ENCODE peak calls at places on chromosomes 11 and 22, in eight cellular contexts. One of them, this sample, is unnamed.

GRCh38 chr11:494761-495536 is 12.1 kb downstream of the RNH1 start:
- DNase-seq in coronary artery: no peak
- DNase-seq in psoas muscle: peak
- DNase-seq in lower lobe of right lung: no peak
- DNase-seq in HFF-Myc: no peak
- DNase-seq in chondrocyte: no peak
- DNase-seq in mesothelial cell of epicardium: no peak
- DNase-seq in tibial artery: no peak
- DNase-seq in this sample: no peak

GRCh38 chr11:124538019-124538418 is 5.4 kb downstream of the OR8B12 start:
- DNase-seq in coronary artery: no peak
- DNase-seq in psoas muscle: no peak
- DNase-seq in lower lobe of right lung: no peak
- DNase-seq in HFF-Myc: no peak
- DNase-seq in chondrocyte: no peak
- DNase-seq in mesothelial cell of epicardium: no peak
- DNase-seq in tibial artery: peak
- DNase-seq in this sample: no peak

GRCh38 chr22:46192210-46192993 is 42.1 kb downstream of the PPARA start:
- DNase-seq in coronary artery: no peak
- DNase-seq in psoas muscle: no peak
- DNase-seq in lower lobe of right lung: no peak
- DNase-seq in HFF-Myc: no peak
- DNase-seq in chondrocyte: no peak
- DNase-seq in mesothelial cell of epicardium: no peak
- DNase-seq in tibial artery: no peak
- DNase-seq in this sample: no peak

GRCh38 chr11:62190011-62190410 is at the start of gene SCGB1D1:
- DNase-seq in coronary artery: no peak
- DNase-seq in psoas muscle: no peak
- DNase-seq in lower lobe of right lung: no peak
- DNase-seq in HFF-Myc: no peak
- DNase-seq in chondrocyte: no peak
- DNase-seq in mesothelial cell of epicardium: no peak
- DNase-seq in tibial artery: no peak
- DNase-seq in this sample: no peak

GRCh38 chr22:29267462-29267857 is 321 bp downstream of the RHBDD3 start:
- DNase-seq in coronary artery: no peak
- DNase-seq in psoas muscle: no peak
- DNase-seq in lower lobe of right lung: no peak
- DNase-seq in HFF-Myc: no peak
- DNase-seq in chondrocyte: no peak
- DNase-seq in mesothelial cell of epicardium: no peak
- DNase-seq in tibial artery: no peak
- DNase-seq in this sample: no peak

GRCh38 chr11:2577071-2578005 is 122.5 kb downstream of the KCNQ1OT1 start:
- DNase-seq in coronary artery: peak
- DNase-seq in psoas muscle: peak
- DNase-seq in lower lobe of right lung: peak
- DNase-seq in HFF-Myc: no peak
- DNase-seq in chondrocyte: peak
- DNase-seq in mesothelial cell of epicardium: peak
- DNase-seq in tibial artery: peak
- DNase-seq in this sample: no peak

GRCh38 chr11:61071880-61072279 is 30.4 kb upstream of the CD5 start:
- DNase-seq in coronary artery: no peak
- DNase-seq in psoas muscle: no peak
- DNase-seq in lower lobe of right lung: no peak
- DNase-seq in HFF-Myc: no peak
- DNase-seq in chondrocyte: no peak
- DNase-seq in mesothelial cell of epicardium: no peak
- DNase-seq in tibial artery: no peak
- DNase-seq in this sample: no peak

GRCh38 chr11:132072880-132073213 is 702.4 kb downstream of the NTM start:
- DNase-seq in coronary artery: no peak
- DNase-seq in psoas muscle: no peak
- DNase-seq in lower lobe of right lung: no peak
- DNase-seq in HFF-Myc: no peak
- DNase-seq in chondrocyte: no peak
- DNase-seq in mesothelial cell of epicardium: no peak
- DNase-seq in tibial artery: no peak
- DNase-seq in this sample: no peak

GRCh38 chr22:23117890-23118646 is 23.7 kb downstream of the RSPH14 start:
- DNase-seq in coronary artery: no peak
- DNase-seq in psoas muscle: peak
- DNase-seq in lower lobe of right lung: no peak
- DNase-seq in HFF-Myc: no peak
- DNase-seq in chondrocyte: no peak
- DNase-seq in mesothelial cell of epicardium: no peak
- DNase-seq in tibial artery: no peak
- DNase-seq in this sample: no peak

GRCh38 chr22:34998921-34999320 is 67.0 kb upstream of the ISX start:
- DNase-seq in coronary artery: no peak
- DNase-seq in psoas muscle: no peak
- DNase-seq in lower lobe of right lung: no peak
- DNase-seq in HFF-Myc: no peak
- DNase-seq in chondrocyte: no peak
- DNase-seq in mesothelial cell of epicardium: no peak
- DNase-seq in tibial artery: no peak
- DNase-seq in this sample: no peak

GRCh38 chr11:103622296-103622695 is 414.1 kb upstream of the DDI1 start:
- DNase-seq in coronary artery: no peak
- DNase-seq in psoas muscle: no peak
- DNase-seq in lower lobe of right lung: no peak
- DNase-seq in HFF-Myc: no peak
- DNase-seq in chondrocyte: no peak
- DNase-seq in mesothelial cell of epicardium: no peak
- DNase-seq in tibial artery: no peak
- DNase-seq in this sample: no peak

GRCh38 chr11:1225386-1226225 is 2.7 kb downstream of the MUC5B start:
- DNase-seq in coronary artery: no peak
- DNase-seq in psoas muscle: peak
- DNase-seq in lower lobe of right lung: peak
- DNase-seq in HFF-Myc: no peak
- DNase-seq in chondrocyte: peak
- DNase-seq in mesothelial cell of epicardium: peak
- DNase-seq in tibial artery: no peak
- DNase-seq in this sample: no peak

GRCh38 chr22:21984793-21985192 is 2.2 kb upstream of the TOP3B start:
- DNase-seq in coronary artery: no peak
- DNase-seq in psoas muscle: no peak
- DNase-seq in lower lobe of right lung: no peak
- DNase-seq in HFF-Myc: no peak
- DNase-seq in chondrocyte: no peak
- DNase-seq in mesothelial cell of epicardium: no peak
- DNase-seq in tibial artery: no peak
- DNase-seq in this sample: no peak
- TF ChIP-seq CTCF in coronary artery: no peak
- TF ChIP-seq CTCF in psoas muscle: no peak
- TF ChIP-seq CTCF in lower lobe of right lung: peak
- TF ChIP-seq CTCF in HFF-Myc: peak
- TF ChIP-seq CTCF in chondrocyte: peak
- TF ChIP-seq CTCF in mesothelial cell of epicardium: no peak
- TF ChIP-seq CTCF in tibial artery: no peak
- TF ChIP-seq CTCF in this sample: no peak

GRCh38 chr22:41725510-41726110 is 26.3 kb downstream of the MEI1 start:
- DNase-seq in coronary artery: no peak
- DNase-seq in psoas muscle: no peak
- DNase-seq in lower lobe of right lung: no peak
- DNase-seq in HFF-Myc: no peak
- DNase-seq in chondrocyte: no peak
- DNase-seq in mesothelial cell of epicardium: no peak
- DNase-seq in tibial artery: no peak
- DNase-seq in this sample: no peak

DNA sequence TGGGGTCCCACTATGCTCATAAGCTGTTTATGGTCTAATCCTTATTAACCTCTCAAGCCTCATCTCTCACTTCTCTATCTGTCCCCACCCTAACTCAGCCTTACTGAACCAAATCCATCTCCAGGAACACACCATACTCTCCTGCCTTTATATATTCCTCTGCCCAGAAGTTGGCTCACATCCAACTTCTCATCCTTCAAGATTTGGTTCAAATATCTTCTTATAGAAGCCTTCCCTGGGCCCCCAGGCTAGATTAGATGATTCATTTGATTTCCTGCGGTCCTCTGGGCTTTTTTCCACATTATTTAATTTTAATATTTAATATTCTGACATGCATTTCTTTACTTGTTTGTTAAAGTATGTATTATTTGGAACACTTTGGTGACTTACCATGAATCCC is 23.2 kb downstream of the MEI1 start:
- DNase-seq in coronary artery: no peak
- DNase-seq in psoas muscle: no peak
- DNase-seq in lower lobe of right lung: no peak
- DNase-seq in HFF-Myc: no peak
- DNase-seq in chondrocyte: no peak
- DNase-seq in mesothelial cell of epicardium: no peak
- DNase-seq in tibial artery: no peak
- DNase-seq in this sample: no peak
- TF ChIP-seq CTCF in coronary artery: no peak
- TF ChIP-seq CTCF in psoas muscle: no peak
- TF ChIP-seq CTCF in lower lobe of right lung: no peak
- TF ChIP-seq CTCF in HFF-Myc: no peak
- TF ChIP-seq CTCF in chondrocyte: no peak
- TF ChIP-seq CTCF in mesothelial cell of epicardium: no peak
- TF ChIP-seq CTCF in tibial artery: no peak
- TF ChIP-seq CTCF in this sample: no peak

DNA sequence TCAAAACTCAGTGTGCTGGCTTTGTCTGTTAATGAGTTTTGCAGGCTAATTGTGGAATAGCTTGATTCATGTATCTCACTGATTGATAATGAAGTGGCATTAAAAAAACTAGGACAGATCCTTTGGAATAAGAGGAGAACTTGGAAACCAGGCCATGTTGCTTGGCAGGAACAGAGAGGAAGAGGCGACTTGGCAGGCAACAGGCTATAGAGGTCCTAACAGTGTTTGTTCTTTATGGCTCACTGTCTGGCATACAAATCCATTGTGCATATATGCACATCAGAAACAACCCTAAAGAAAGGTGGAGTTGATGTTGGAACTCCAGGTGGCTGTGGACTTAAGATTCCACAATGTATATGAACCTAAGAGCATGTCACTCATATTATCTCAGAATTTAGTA is 17.5 kb upstream of the OR9I1 start:
- DNase-seq in coronary artery: no peak
- DNase-seq in psoas muscle: no peak
- DNase-seq in lower lobe of right lung: no peak
- DNase-seq in HFF-Myc: no peak
- DNase-seq in chondrocyte: no peak
- DNase-seq in mesothelial cell of epicardium: no peak
- DNase-seq in tibial artery: no peak
- DNase-seq in this sample: no peak
- TF ChIP-seq CTCF in coronary artery: no peak
- TF ChIP-seq CTCF in psoas muscle: no peak
- TF ChIP-seq CTCF in lower lobe of right lung: no peak
- TF ChIP-seq CTCF in HFF-Myc: no peak
- TF ChIP-seq CTCF in chondrocyte: no peak
- TF ChIP-seq CTCF in mesothelial cell of epicardium: no peak
- TF ChIP-seq CTCF in tibial artery: no peak
- TF ChIP-seq CTCF in this sample: no peak

GRCh38 chr11:64566042-64566914 is 24.7 kb upstream of the SLC22A12 start:
- DNase-seq in coronary artery: no peak
- DNase-seq in psoas muscle: no peak
- DNase-seq in lower lobe of right lung: peak
- DNase-seq in HFF-Myc: peak
- DNase-seq in chondrocyte: no peak
- DNase-seq in mesothelial cell of epicardium: peak
- DNase-seq in tibial artery: peak
- DNase-seq in this sample: peak

GRCh38 chr11:64564419-64564818 is 26.6 kb upstream of the SLC22A12 start:
- DNase-seq in coronary artery: no peak
- DNase-seq in psoas muscle: no peak
- DNase-seq in lower lobe of right lung: peak
- DNase-seq in HFF-Myc: no peak
- DNase-seq in chondrocyte: peak
- DNase-seq in mesothelial cell of epicardium: no peak
- DNase-seq in tibial artery: no peak
- DNase-seq in this sample: no peak

GRCh38 chr11:64566915-64567882 is 23.8 kb upstream of the SLC22A12 start:
- DNase-seq in coronary artery: no peak
- DNase-seq in psoas muscle: no peak
- DNase-seq in lower lobe of right lung: peak
- DNase-seq in HFF-Myc: no peak
- DNase-seq in chondrocyte: peak
- DNase-seq in mesothelial cell of epicardium: no peak
- DNase-seq in tibial artery: no peak
- DNase-seq in this sample: no peak

GRCh38 chr11:64563966-64564365 is 27.1 kb upstream of the SLC22A12 start:
- DNase-seq in coronary artery: no peak
- DNase-seq in psoas muscle: no peak
- DNase-seq in lower lobe of right lung: peak
- DNase-seq in HFF-Myc: no peak
- DNase-seq in chondrocyte: peak
- DNase-seq in mesothelial cell of epicardium: no peak
- DNase-seq in tibial artery: no peak
- DNase-seq in this sample: no peak

DNA sequence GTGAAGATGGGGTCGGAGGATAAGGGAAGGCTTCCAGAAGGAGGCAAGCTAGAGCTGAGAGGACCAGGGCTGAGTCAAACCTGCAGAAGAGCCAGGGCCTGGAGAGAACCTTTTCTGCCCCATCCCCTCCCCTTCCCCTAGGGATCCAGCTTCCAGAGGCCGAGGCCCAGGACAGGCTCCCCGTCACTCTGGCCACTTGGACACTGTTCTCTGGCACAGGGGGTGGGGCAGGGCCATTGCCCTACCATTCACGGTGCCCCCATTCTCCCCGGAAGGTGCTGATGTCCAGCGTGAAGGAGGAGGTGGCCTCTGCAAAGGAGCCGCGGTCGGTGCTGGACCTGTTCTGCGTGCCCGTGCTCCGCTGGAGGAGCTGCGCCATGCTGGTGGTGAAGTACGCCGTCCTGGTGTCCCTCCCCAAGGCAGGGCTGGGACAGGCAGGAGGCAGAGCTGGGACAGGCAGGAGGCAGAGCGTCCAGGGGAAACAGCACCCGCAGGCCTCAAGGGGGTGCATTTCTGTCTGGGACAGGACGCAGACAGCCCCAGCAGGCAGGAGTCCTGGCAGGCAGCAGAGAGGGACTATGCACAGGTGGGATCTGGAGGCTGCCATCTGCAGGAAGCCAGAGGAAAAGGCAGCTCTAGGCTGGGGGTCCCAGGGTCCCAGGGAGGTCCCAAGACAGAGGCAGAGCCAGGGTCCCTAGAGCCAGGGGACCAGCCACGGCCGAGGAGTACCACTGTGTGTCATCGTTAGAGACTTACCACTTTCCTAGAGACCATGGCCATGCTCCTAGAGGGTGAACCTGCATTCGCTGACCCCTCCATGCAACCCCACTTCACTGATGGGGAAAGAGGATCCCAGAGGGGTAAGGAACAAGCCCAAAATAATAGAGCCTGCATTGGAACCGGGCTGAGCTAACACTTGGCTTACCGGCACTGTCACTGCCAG is 25.8 kb upstream of the SLC22A12 start:
- DNase-seq in coronary artery: no peak
- DNase-seq in psoas muscle: no peak
- DNase-seq in lower lobe of right lung: peak
- DNase-seq in HFF-Myc: no peak
- DNase-seq in chondrocyte: peak
- DNase-seq in mesothelial cell of epicardium: no peak
- DNase-seq in tibial artery: no peak
- DNase-seq in this sample: no peak
- TF ChIP-seq CTCF in coronary artery: no peak
- TF ChIP-seq CTCF in psoas muscle: no peak
- TF ChIP-seq CTCF in lower lobe of right lung: no peak
- TF ChIP-seq CTCF in HFF-Myc: no peak
- TF ChIP-seq CTCF in chondrocyte: no peak
- TF ChIP-seq CTCF in mesothelial cell of epicardium: no peak
- TF ChIP-seq CTCF in tibial artery: no peak
- TF ChIP-seq CTCF in this sample: no peak

This sample was measured in right atrium auricular region.